ENCODE peak calls at places on chromosomes 6 and 20, in nine cellular contexts. Z is SW480; K is fibroblast of villous mesenchyme; L is IMR-90; C is LoVo; P is caudate nucleus; I is EH; W is effector CD4-positive, alpha-beta T cell; Q is AG10803. E is an unnamed sample.

GRCh38 chr6:14269434-14269833 is 151.9 kb downstream of the CD83 start:
- DNase-seq in C (no peak), Z (no peak), Q (no peak), W (no peak), L (no peak), P (no peak), K (no peak), I (no peak), E (no peak)

GRCh38 chr6:52517502-52518278 is 59.2 kb downstream of the TRAM2 start:
- DNase-seq in Q (peak; percentile 94), P (peak; percentile 44), Z (peak; percentile 76), W (no peak), K (peak; percentile 97), I (peak; percentile 98), L (peak; percentile 98), C (peak; percentile 76), E (no peak)

GRCh38 chr20:699811-700338 is 24.3 kb upstream of the SCRT2 start:
- DNase-seq in C (no peak), P (peak; percentile 35), W (no peak), Z (no peak), K (no peak), L (no peak), I (no peak), Q (no peak), E (no peak)

GRCh38 chr6:125749864-125750691 is 646 bp downstream of the HEY2 start:
- DNase-seq in Q (no peak), P (no peak), C (no peak), L (no peak), Z (peak; percentile 46), W (no peak), I (no peak), K (no peak), E (peak; percentile 2)

GRCh38 chr6:134056046-134056445 is 3.6 kb upstream of the SLC2A12 start:
- DNase-seq in W (no peak), Z (no peak), I (no peak), L (no peak), Q (no peak), K (peak; percentile 23), C (no peak), P (no peak), E (no peak)

GRCh38 chr6:38783436-38784228 is 68.5 kb downstream of the DNAH8 start:
- DNase-seq in C (no peak), Z (no peak), P (no peak), K (no peak), I (no peak), Q (no peak), L (no peak), W (no peak), E (no peak)

GRCh38 chr6:144334150-144334708 is 49.1 kb downstream of the UTRN start:
- DNase-seq in Q (no peak), I (no peak), W (peak; percentile 62), P (no peak), L (no peak), C (no peak), Z (no peak), K (no peak), E (peak; percentile 60)

GRCh38 chr6:133865680-133866079 is 23.2 kb upstream of the TCF21 start:
- DNase-seq in P (no peak), W (no peak), K (no peak), Z (no peak), Q (no peak), L (no peak), I (no peak), C (no peak), E (no peak)

GRCh38 chr6:99151634-99152344 is 197.7 kb downstream of the FAXC start:
- DNase-seq in C (peak; percentile 16), Z (peak; percentile 15), W (no peak), K (peak; percentile 4), L (peak; percentile 28), I (peak; percentile 35), Q (peak; percentile 12), P (no peak), E (peak; percentile 11)